ENCODE peak calls at places on chromosomes 13 and 19, in seven cellular contexts. Y is IMR-90, D is fibroblast of the aortic adventitia, F is GM12865, C is heart right ventricle, U is GM06990, H is DND-41. T is an unnamed sample.

GRCh38 chr19:13076320-13076719 is 26.3 kb downstream of the LYL1 start:
- DNase-seq in U (no peak), Y (no peak), C (no peak), D (no peak), H (no peak), F (no peak), T (no peak)

GRCh38 chr13:111661776-111662175 is 341.3 kb downstream of the TEX29 start:
- DNase-seq in F (no peak), Y (no peak), D (no peak), H (no peak), U (no peak), C (no peak), T (no peak)

GRCh38 chr19:46886546-46887239 is 25.9 kb downstream of the ARHGAP35 start:
- DNase-seq in D (peak), H (no peak), F (peak), C (no peak), U (peak), Y (peak), T (no peak)

GRCh38 chr19:6740589-6741348 is 1.3 kb downstream of the TRIP10 start:
- DNase-seq in H (no peak), U (peak), C (peak), D (no peak), Y (peak), F (peak), T (peak)

GRCh38 chr19:21383980-21384582 is 12.9 kb upstream of the ZNF493 start:
- DNase-seq in H (no peak), D (no peak), Y (no peak), C (no peak), U (no peak), F (no peak), T (no peak)

GRCh38 chr19:43664008-43664407 is 6.0 kb downstream of the PLAUR start:
- DNase-seq in Y (no peak), H (peak), U (no peak), C (no peak), D (no peak), F (peak), T (peak)

GRCh38 chr13:30985637-30986205 is 53.3 kb downstream of the TEX26 start:
- DNase-seq in H (no peak), C (no peak), D (peak), Y (peak), F (no peak), U (no peak), T (no peak)

GRCh38 chr19:5522106-5522505 is 45.6 kb downstream of the TINCR start:
- DNase-seq in U (no peak), C (no peak), H (no peak), Y (no peak), D (no peak), F (no peak), T (no peak)

GRCh38 chr13:49610176-49610575 is 18.1 kb upstream of the ARL11 start:
- DNase-seq in H (no peak), U (no peak), F (no peak), Y (no peak), D (no peak), C (no peak), T (no peak)

GRCh38 chr19:23957660-23958281 is 43.1 kb downstream of the ZNF726 start:
- DNase-seq in F (no peak), Y (peak), H (no peak), D (peak), U (no peak), C (no peak), T (no peak)

GRCh38 chr13:52644108-52644507 is 1.9 kb downstream of the HNRNPA1L2 start:
- DNase-seq in U (no peak), C (no peak), H (no peak), Y (peak), D (no peak), F (no peak), T (no peak)

GRCh38 chr19:30222428-30222873 is 149.7 kb upstream of the ZNF536 start:
- DNase-seq in Y (no peak), U (no peak), D (no peak), F (peak), H (no peak), C (peak), T (no peak)

GRCh38 chr13:33797622-33798021 is 20.3 kb upstream of the RFC3 start:
- DNase-seq in H (no peak), U (no peak), Y (no peak), D (peak), F (peak), C (no peak), T (no peak)
- H3K4me3 ChIP-seq in H (no peak), U (no peak), Y (no peak), D (peak), F (no peak), C (peak), T (no peak)

GRCh38 chr19:19315444-19315843 is 4.9 kb downstream of the SUGP1 start:
- DNase-seq in Y (no peak), H (no peak), F (no peak), U (no peak), D (no peak), C (no peak), T (no peak)
- TF ChIP-seq CTCF in Y (no peak), H (peak), F (no peak), U (no peak), D (no peak), C (no peak), T (peak)

DNA sequence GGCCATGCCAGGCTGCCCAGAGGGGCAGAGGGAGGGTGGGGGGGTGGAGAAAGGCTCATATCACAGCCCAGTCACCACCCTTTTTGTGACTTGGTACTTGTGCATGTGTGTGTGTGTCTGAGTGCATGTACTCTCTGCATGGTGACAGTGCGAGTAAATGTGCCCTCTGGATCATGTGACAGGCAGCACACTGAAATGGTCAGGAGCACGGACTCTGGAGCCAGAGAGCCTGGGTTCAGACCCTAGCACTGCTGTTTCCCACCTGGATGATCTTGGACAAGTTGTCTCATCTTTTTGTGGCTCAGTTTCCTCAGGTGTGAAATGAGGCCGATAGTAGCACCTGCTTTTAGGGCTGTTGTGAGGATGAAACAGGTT is 2.0 kb downstream of the CIC start:
- DNase-seq in F (no peak), U (no peak), D (no peak), Y (no peak), C (no peak), H (no peak), T (no peak)
- H3K4me3 ChIP-seq in F (peak), U (peak), D (peak), Y (no peak), C (peak), H (no peak), T (no peak)

GRCh38 chr19:17688853-17689595 is 870 bp upstream of the UNC13A start:
- DNase-seq in D (no peak), H (no peak), F (no peak), C (no peak), U (no peak), Y (no peak), T (no peak)
- TF ChIP-seq CTCF in D (no peak), H (no peak), F (no peak), C (no peak), U (no peak), Y (no peak), T (no peak)

DNA sequence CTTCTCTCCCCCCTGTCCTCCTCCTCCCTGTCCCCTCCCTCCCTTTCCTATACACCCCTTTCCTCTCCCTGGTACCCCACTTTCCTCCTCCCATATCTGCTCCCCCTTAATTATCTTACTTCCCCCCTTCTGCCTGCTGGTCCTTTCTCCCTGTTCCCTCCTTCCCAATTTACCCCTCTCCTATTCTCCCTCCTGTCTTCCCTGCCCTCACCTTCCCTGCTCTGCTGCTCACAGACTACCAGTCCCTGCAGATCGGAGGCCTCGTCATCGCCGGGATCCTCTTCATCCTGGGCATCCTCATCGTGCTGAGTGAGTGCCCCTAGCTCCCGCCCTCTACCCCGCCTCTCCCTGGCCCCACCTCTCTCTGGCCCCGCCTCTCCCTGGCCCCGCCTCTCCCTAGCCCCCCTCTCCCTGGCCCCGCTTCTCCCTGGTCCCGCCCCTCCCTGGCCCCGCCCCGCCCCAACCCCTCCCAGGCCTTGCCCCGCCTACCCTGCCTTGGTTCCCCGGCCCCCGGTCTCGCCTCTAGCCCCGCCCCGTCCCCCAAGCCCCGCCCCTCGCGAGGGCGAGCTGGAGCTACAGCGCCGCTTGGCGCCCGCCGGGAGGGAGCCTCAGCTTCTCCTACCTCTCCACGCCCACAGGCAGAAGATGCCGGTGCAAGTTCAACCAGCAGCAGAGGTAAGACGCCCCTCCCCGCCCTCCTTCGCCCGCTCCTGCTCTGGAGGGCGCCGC is 2.0 kb upstream of the FXYD7 start:
- DNase-seq in U (peak), Y (peak), F (peak), C (peak), D (peak), H (peak), T (peak)
- H3K4me3 ChIP-seq in U (no peak), Y (no peak), F (no peak), C (peak), D (peak), H (no peak), T (no peak)

GRCh38 chr19:44807652-44808462 is 1.0 kb upstream of the BCAM start:
- DNase-seq in F (no peak), H (no peak), U (no peak), Y (peak), C (peak), D (peak), T (peak)
- TF ChIP-seq CTCF in F (peak), H (no peak), U (peak), Y (peak), C (peak), D (peak), T (no peak)

DNA sequence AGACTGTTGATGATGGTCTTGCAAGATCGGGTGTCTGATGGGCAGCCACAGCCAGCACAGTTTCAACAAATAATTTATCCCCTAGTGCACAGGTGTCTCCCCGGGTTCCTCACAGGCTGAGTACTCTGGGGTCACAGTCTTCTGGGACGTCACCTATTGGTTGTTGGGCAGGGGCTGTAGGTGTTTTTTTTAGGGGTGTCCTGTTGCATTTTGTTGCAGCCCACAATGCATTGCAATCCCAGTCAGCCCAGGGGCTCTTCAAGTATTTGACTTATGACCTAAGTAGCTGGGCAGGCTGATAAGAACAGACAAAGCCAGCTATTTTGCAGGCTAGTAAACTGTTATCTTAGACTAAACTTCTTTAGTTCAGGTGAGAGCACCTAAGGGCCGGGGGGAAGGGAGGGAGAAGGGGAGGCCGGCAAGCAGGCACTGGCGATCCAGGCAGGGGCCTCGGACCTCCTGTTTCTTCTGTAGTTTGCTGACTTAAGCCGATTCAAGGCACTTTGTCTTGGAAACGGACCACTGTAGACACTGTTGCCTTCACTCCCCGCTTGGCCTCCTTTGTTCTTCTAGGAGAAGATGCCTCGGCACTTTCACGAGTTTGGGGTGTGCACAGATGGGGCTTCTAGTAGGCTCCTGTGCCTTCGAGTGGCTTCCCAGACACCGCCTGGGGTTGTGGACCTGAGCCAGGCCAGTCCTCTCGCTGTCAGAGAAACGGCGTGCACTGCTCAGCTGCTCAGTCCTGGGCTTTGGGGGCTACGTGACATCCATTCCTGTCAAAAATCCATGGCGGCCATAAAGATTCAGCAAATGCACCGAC is 33.9 kb upstream of the GRTP1 start:
- DNase-seq in Y (no peak), D (no peak), C (no peak), U (no peak), H (no peak), F (no peak), T (no peak)
- H3K4me3 ChIP-seq in Y (no peak), D (no peak), C (no peak), U (no peak), H (no peak), F (no peak), T (no peak)

DNA sequence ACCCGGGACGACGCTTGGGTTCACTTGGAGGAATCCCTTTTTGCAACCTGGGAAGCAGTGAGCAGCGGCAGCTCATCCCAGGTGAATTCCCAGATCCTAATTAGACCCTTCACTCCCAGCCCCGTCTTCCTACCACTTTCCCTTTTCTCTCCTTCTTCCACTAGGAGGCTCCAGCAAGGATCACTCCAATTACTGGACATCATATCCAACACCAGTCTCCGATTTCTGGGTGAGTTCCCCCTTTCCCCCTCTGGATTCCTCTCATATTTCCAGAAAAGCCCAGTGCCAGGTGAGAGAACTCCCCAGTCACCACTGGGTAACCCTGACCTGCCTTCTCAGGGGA is 17.1 kb upstream of the ZSCAN4 start:
- DNase-seq in H (no peak), C (no peak), F (no peak), Y (no peak), U (no peak), D (no peak), T (no peak)
- TF ChIP-seq CTCF in H (no peak), C (no peak), F (no peak), Y (no peak), U (no peak), D (no peak), T (no peak)

GRCh38 chr13:66375756-66376155 is 854.4 kb downstream of the PCDH9 start:
- DNase-seq in Y (peak), C (no peak), H (no peak), F (no peak), D (no peak), U (no peak), T (no peak)
- H3K4me3 ChIP-seq in Y (no peak), C (no peak), H (no peak), F (no peak), D (no peak), U (no peak), T (no peak)